ENCODE peak calls at places on chromosomes 1 and 21, in four cellular contexts. One of them, this sample, is unnamed.

GRCh38 chr21:16269497-16269896 is 539.7 kb downstream of the USP25 start:
- DNase-seq in K562: no peak
- DNase-seq in GM12878: no peak
- DNase-seq in HepG2: no peak
- DNase-seq in this sample: no peak

GRCh38 chr1:214396319-214396718 is 115.4 kb downstream of the SMYD2 start:
- DNase-seq in K562: no peak
- DNase-seq in GM12878: no peak
- DNase-seq in HepG2: no peak
- DNase-seq in this sample: peak; percentile 28

GRCh38 chr1:172320723-172321122 is 99.8 kb upstream of the C1orf105 start:
- DNase-seq in K562: no peak
- DNase-seq in GM12878: no peak
- DNase-seq in HepG2: no peak
- DNase-seq in this sample: no peak

GRCh38 chr1:82392513-82392912 is 591.8 kb downstream of the ADGRL2 start:
- DNase-seq in K562: no peak
- DNase-seq in GM12878: no peak
- DNase-seq in HepG2: no peak
- DNase-seq in this sample: no peak

GRCh38 chr1:109786531-109787021 is 22.9 kb upstream of the EPS8L3 start:
- DNase-seq in K562: no peak
- DNase-seq in GM12878: no peak
- DNase-seq in HepG2: no peak
- DNase-seq in this sample: no peak

GRCh38 chr1:230084408-230085177 is 17.6 kb downstream of the GALNT2 start:
- DNase-seq in K562: no peak
- DNase-seq in GM12878: no peak
- DNase-seq in HepG2: peak; percentile 59
- DNase-seq in this sample: no peak

GRCh38 chr1:170929412-170929834 is 5.9 kb upstream of the MROH9 start:
- DNase-seq in K562: no peak
- DNase-seq in GM12878: no peak
- DNase-seq in HepG2: no peak
- DNase-seq in this sample: no peak

GRCh38 chr1:85330206-85330605 is 53.8 kb upstream of the BCL10 start:
- DNase-seq in K562: no peak
- DNase-seq in GM12878: no peak
- DNase-seq in HepG2: peak; percentile 15
- DNase-seq in this sample: no peak

GRCh38 chr1:2465371-2466269 is 10.5 kb upstream of the PLCH2 start:
- DNase-seq in K562: no peak
- DNase-seq in GM12878: no peak
- DNase-seq in HepG2: no peak
- DNase-seq in this sample: no peak

GRCh38 chr1:208048904-208049303 is 138.0 kb upstream of the CD34 start:
- DNase-seq in K562: no peak
- DNase-seq in GM12878: no peak
- DNase-seq in HepG2: no peak
- DNase-seq in this sample: no peak

GRCh38 chr21:18041012-18041411 is 203.6 kb upstream of the CHODL start:
- DNase-seq in K562: no peak
- DNase-seq in GM12878: no peak
- DNase-seq in HepG2: peak; percentile 45
- DNase-seq in this sample: peak; percentile 38

DNA sequence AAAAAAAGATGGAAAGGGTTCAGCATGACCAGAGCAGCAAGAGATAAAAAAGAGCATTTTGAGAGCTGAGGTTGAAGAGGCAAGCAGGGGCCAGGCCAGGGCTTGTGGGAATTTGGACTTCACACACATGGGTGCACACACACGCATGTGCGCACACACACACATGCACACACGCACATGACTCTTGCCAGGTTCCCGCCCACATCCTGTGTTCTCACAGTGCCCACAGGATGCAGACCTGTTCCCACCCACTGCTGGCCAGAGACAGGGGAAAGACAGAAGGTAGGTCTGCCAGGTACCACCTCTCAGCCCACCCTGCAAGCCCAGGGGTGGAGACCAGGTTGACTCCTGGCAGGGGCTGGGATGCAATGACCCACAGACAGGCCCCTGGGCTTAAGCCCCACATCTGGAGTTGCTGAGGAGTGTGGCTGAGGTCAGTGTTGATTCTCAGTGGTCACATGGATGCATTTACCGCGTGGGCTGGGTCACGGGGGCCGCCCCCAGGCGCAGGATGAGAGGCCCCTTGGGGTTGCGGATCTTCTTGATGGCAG is 4.4 kb downstream of the COL16A1 start:
- DNase-seq in K562: no peak
- DNase-seq in GM12878: peak; percentile 61
- DNase-seq in HepG2: no peak
- DNase-seq in this sample: no peak
- TF ChIP-seq FOXK2 in K562: no peak
- TF ChIP-seq FOXK2 in GM12878: no peak
- TF ChIP-seq FOXK2 in HepG2: no peak
- TF ChIP-seq FOXK2 in this sample: no peak

GRCh38 chr1:222736470-222736869 is 532 bp upstream of the FAM177B start:
- DNase-seq in K562: no peak
- DNase-seq in GM12878: no peak
- DNase-seq in HepG2: no peak
- DNase-seq in this sample: no peak

GRCh38 chr1:222734740-222735139 is 2.3 kb upstream of the FAM177B start:
- DNase-seq in K562: no peak
- DNase-seq in GM12878: no peak
- DNase-seq in HepG2: no peak
- DNase-seq in this sample: no peak

GRCh38 chr1:222739465-222739864 is 2.5 kb downstream of the FAM177B start:
- DNase-seq in K562: no peak
- DNase-seq in GM12878: no peak
- DNase-seq in HepG2: no peak
- DNase-seq in this sample: no peak

GRCh38 chr1:222739929-222740328 is 2.9 kb downstream of the FAM177B start:
- DNase-seq in K562: no peak
- DNase-seq in GM12878: no peak
- DNase-seq in HepG2: no peak
- DNase-seq in this sample: no peak

GRCh38 chr1:222736972-222737371 is at the start of gene FAM177B:
- DNase-seq in K562: no peak
- DNase-seq in GM12878: no peak
- DNase-seq in HepG2: no peak
- DNase-seq in this sample: no peak
- TF ChIP-seq FOXK2 in K562: no peak
- TF ChIP-seq FOXK2 in GM12878: no peak
- TF ChIP-seq FOXK2 in HepG2: no peak
- TF ChIP-seq FOXK2 in this sample: no peak

GRCh38 chr1:235918481-235918880 is 51.8 kb upstream of the LYST start:
- DNase-seq in K562: no peak
- DNase-seq in GM12878: no peak
- DNase-seq in HepG2: no peak
- DNase-seq in this sample: no peak

GRCh38 chr1:235920596-235921375 is 54.1 kb upstream of the LYST start:
- DNase-seq in K562: no peak
- DNase-seq in GM12878: no peak
- DNase-seq in HepG2: no peak
- DNase-seq in this sample: no peak

GRCh38 chr1:235919127-235919796 is 52.6 kb upstream of the LYST start:
- DNase-seq in K562: no peak
- DNase-seq in GM12878: no peak
- DNase-seq in HepG2: no peak
- DNase-seq in this sample: no peak

GRCh38 chr1:235919797-235920475 is 53.2 kb upstream of the LYST start:
- DNase-seq in K562: no peak
- DNase-seq in GM12878: no peak
- DNase-seq in HepG2: no peak
- DNase-seq in this sample: no peak

GRCh38 chr1:235923466-235924008 is 56.8 kb upstream of the LYST start:
- DNase-seq in K562: no peak
- DNase-seq in GM12878: no peak
- DNase-seq in HepG2: no peak
- DNase-seq in this sample: no peak
- TF ChIP-seq FOXK2 in K562: no peak
- TF ChIP-seq FOXK2 in GM12878: no peak
- TF ChIP-seq FOXK2 in HepG2: no peak
- TF ChIP-seq FOXK2 in this sample: no peak

GRCh38 chr1:107096690-107097089 is 40.2 kb downstream of the PRMT6 start:
- DNase-seq in K562: no peak
- DNase-seq in GM12878: no peak
- DNase-seq in HepG2: no peak
- DNase-seq in this sample: no peak

GRCh38 chr1:107091418-107091817 is 34.9 kb downstream of the PRMT6 start:
- DNase-seq in K562: no peak
- DNase-seq in GM12878: no peak
- DNase-seq in HepG2: no peak
- DNase-seq in this sample: no peak

GRCh38 chr1:107093385-107093784 is 36.9 kb downstream of the PRMT6 start:
- DNase-seq in K562: no peak
- DNase-seq in GM12878: no peak
- DNase-seq in HepG2: no peak
- DNase-seq in this sample: no peak
- TF ChIP-seq FOXK2 in K562: no peak
- TF ChIP-seq FOXK2 in GM12878: no peak
- TF ChIP-seq FOXK2 in HepG2: no peak
- TF ChIP-seq FOXK2 in this sample: no peak

DNA sequence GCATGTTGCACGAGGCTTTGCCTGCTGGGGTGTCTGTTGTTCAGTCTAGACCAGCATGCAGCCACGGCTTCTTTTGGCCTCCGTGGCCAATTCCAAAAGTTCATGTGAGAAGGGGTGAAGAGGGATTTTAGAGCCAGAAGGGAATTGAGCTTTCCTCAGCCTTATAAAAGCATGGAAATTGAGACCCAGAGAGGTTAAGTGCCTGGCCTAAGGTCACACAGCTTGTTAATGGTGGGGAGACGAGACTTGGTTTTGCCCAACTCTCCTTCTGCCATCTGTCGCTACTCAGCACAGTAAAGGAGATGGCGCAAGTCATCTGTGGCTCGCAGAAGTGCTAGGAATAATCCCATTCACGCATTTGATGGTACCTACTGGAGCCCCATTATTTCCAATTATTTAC is 25.7 kb downstream of the ZBTB18 start:
- DNase-seq in K562: no peak
- DNase-seq in GM12878: no peak
- DNase-seq in HepG2: no peak
- DNase-seq in this sample: no peak
- TF ChIP-seq FOXK2 in K562: no peak
- TF ChIP-seq FOXK2 in GM12878: no peak
- TF ChIP-seq FOXK2 in HepG2: no peak
- TF ChIP-seq FOXK2 in this sample: no peak

DNA sequence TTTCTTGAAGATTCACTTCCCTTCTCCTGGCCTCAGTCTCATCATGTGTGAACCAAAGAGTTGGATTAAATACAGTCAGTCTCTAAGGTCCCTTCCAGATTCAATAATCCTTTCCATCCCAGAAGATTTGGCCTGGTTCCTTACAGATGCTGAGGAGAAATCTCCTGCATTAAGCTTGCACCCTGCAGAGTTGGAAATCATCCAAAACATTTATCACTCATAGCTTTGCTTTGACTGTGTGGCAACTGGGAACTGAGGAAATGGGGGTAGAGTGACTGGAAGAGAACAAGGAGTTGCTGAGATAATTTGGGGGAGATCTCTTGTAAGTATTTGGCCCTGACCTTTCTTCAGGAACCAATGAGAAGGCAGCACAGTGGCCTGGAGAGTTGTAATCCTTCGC is 220.5 kb upstream of the SGIP1 start:
- DNase-seq in K562: no peak
- DNase-seq in GM12878: no peak
- DNase-seq in HepG2: no peak
- DNase-seq in this sample: no peak
- TF ChIP-seq FOXK2 in K562: no peak
- TF ChIP-seq FOXK2 in GM12878: no peak
- TF ChIP-seq FOXK2 in HepG2: no peak
- TF ChIP-seq FOXK2 in this sample: no peak

DNA sequence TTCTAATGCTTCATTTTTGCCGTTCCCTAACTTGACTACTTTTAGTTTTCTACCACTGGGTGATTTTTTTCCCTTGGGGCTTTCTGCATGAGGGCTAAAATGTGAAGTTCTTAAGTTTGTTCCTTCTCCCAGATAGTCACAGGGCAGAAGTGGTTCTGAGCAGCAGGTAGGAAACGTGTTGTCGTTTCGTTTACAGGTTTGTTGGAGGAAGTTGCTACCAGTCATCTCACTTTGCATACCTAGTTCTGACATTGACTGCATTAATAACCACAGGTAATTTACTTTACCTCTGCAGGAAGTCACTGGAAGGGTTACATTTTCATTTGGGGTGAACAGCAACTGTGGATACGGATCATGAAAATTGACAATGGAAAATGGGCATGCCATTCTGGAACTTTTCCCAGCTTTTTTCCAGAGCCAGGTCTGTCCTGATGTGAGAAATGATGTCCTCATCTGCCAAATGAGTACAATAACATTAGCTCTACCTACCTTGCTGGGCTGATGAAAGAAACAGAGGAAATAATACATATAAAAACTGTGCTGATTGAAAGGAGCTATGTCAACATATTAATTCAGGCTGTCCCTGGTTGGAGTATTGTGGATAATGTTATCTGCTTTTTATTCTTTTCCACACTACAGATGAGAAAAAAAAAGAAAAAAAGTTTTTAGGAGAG is 94.2 kb downstream of the DISC1 start:
- DNase-seq in K562: no peak
- DNase-seq in GM12878: no peak
- DNase-seq in HepG2: no peak
- DNase-seq in this sample: no peak
- TF ChIP-seq FOXK2 in K562: no peak
- TF ChIP-seq FOXK2 in GM12878: no peak
- TF ChIP-seq FOXK2 in HepG2: no peak
- TF ChIP-seq FOXK2 in this sample: no peak

DNA sequence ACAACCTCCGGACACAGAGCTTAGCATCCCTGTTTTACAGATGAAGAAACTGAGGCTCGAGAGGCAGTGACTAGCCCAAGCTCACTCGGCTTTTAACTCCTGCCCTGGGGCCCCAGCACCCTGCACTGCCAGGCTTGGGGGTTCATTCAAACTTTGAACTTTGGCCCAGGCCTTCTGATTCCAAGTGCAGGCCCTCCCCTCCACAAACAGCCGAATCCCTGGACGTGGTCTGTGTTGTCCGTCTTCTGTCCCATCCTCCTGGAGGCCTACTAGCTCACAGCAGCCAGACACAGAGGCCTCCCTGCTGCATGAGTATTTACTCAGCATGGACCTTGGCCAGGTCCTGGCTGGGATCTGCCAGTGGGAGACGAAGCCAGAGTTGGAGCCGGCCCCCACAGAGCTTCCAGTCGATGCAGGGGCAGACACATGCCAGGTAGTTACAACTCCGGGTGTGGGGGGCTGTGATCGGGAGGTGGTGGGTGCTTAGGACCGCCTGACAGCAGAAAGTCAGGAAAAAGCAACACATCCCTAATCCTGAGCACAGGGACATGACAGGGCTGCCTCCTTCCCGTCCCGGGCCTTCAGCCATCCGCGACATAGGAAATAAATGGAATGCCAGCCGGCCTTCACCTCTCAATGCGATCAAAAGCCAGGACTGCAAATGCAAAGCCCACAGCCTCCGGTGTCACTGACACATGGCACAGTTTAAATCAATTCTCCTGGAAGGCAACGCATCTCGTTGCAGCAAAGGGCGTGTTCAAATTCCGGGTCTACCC is 7.4 kb downstream of the IFFO2 start:
- DNase-seq in K562: no peak
- DNase-seq in GM12878: no peak
- DNase-seq in HepG2: peak; percentile 93
- DNase-seq in this sample: no peak
- TF ChIP-seq FOXK2 in K562: no peak
- TF ChIP-seq FOXK2 in GM12878: no peak
- TF ChIP-seq FOXK2 in HepG2: no peak
- TF ChIP-seq FOXK2 in this sample: no peak

GRCh38 chr1:152440635-152441471 is 26.8 kb upstream of the CRNN start:
- DNase-seq in K562: peak; percentile 78
- DNase-seq in GM12878: peak; percentile 38
- DNase-seq in HepG2: peak; percentile 54
- DNase-seq in this sample: peak; percentile 90
- TF ChIP-seq FOXK2 in K562: no peak
- TF ChIP-seq FOXK2 in GM12878: no peak
- TF ChIP-seq FOXK2 in HepG2: no peak
- TF ChIP-seq FOXK2 in this sample: no peak